ENCODE peak calls at places on chromosomes 2 and 18, in ten cellular contexts. R, K, Y, V, C, Q, P, J, I and O are unnamed samples.

GRCh38 chr2:239814917-239815637 is 210.1 kb downstream of the NDUFA10 start:
- DNase-seq in R (no peak), K (no peak), Y (no peak), V (no peak), C (no peak), Q (no peak), P (peak; percentile 17), J (no peak), I (peak; percentile 30), O (no peak)

GRCh38 chr2:170873035-170873692 is 55.9 kb upstream of the GORASP2 start:
- DNase-seq in R (peak; percentile 23), K (peak; percentile 71), Y (peak; percentile 24), V (no peak), C (peak; percentile 32), Q (peak; percentile 17), P (peak; percentile 67), J (peak; percentile 36), I (peak; percentile 79), O (peak; percentile 90)

GRCh38 chr2:27379383-27379839 is 1.1 kb downstream of the ZNF513 start:
- DNase-seq in R (no peak), K (no peak), Y (no peak), V (no peak), C (no peak), Q (no peak), P (no peak), J (no peak), I (no peak), O (no peak)

GRCh38 chr2:128310094-128310716 is 8.5 kb downstream of the HS6ST1 start:
- DNase-seq in R (no peak), K (no peak), Y (no peak), V (no peak), C (no peak), Q (no peak), P (peak; percentile 16), J (no peak), I (no peak), O (no peak)

GRCh38 chr2:191218292-191218898 is 26.8 kb upstream of the MYO1B start:
- DNase-seq in R (peak; percentile 50), K (no peak), Y (peak; percentile 11), V (no peak), C (no peak), Q (peak; percentile 19), P (no peak), J (peak; percentile 71), I (peak; percentile 46), O (peak; percentile 73)

GRCh38 chr2:143960177-143960576 is 559.7 kb downstream of the ZEB2 start:
- DNase-seq in R (no peak), K (no peak), Y (no peak), V (no peak), C (no peak), Q (no peak), P (no peak), J (no peak), I (peak; percentile 60), O (no peak)

GRCh38 chr18:75341267-75341666 is 86.2 kb downstream of the SMIM21 start:
- DNase-seq in R (no peak), K (no peak), Y (no peak), V (no peak), C (no peak), Q (no peak), P (no peak), J (no peak), I (no peak), O (no peak)

GRCh38 chr2:20650412-20650879 is 452 bp downstream of the HS1BP3 start:
- DNase-seq in R (no peak), K (no peak), Y (no peak), V (no peak), C (no peak), Q (no peak), P (peak; percentile 60), J (no peak), I (peak; percentile 83), O (no peak)

GRCh38 chr2:112906276-112906675 is 4.7 kb upstream of the IL37 start:
- DNase-seq in R (no peak), K (no peak), Y (no peak), V (no peak), C (no peak), Q (no peak), P (no peak), J (no peak), I (no peak), O (no peak)

GRCh38 chr18:48853588-48853987 is 97.2 kb downstream of the SMAD7 start:
- DNase-seq in R (no peak), K (no peak), Y (no peak), V (no peak), C (no peak), Q (no peak), P (no peak), J (no peak), I (no peak), O (no peak)